ENCODE peak calls at places on chromosomes 3 and 15, in nine cellular contexts. G is thoracic aorta, V is stomach, Y is GM12865, K is astrocyte of the spinal cord, R is uterus, X is A549, U is psoas muscle, Z is WERI-Rb-1. C is an unnamed sample.

GRCh38 chr3:51958603-51959521 is 3.7 kb downstream of the GPR62 start:
- DNase-seq in U (no peak), K (no peak), X (no peak), Z (no peak), V (no peak), R (no peak), Y (no peak), G (no peak), C (no peak)

GRCh38 chr3:4907647-4908046 is 71.6 kb upstream of the BHLHE40 start:
- DNase-seq in Y (peak), K (no peak), V (no peak), X (no peak), U (no peak), Z (no peak), G (no peak), R (no peak), C (no peak)

GRCh38 chr3:151766454-151766853 is 32.7 kb downstream of the AADACL2 start:
- DNase-seq in V (no peak), R (no peak), X (peak), Z (no peak), Y (no peak), G (no peak), K (peak), U (no peak), C (peak)

GRCh38 chr15:89812126-89812846 is 2.4 kb downstream of the ANPEP start:
- DNase-seq in V (peak), G (no peak), X (no peak), Y (no peak), K (peak), U (peak), Z (no peak), R (no peak), C (peak)

GRCh38 chr3:143001034-143001368 is 369 bp upstream of the U2SURP start:
- DNase-seq in G (no peak), K (no peak), Z (no peak), X (no peak), U (peak), V (no peak), Y (peak), R (no peak), C (no peak)

GRCh38 chr15:50113187-50113505 is 5.9 kb downstream of the ATP8B4 start:
- DNase-seq in U (no peak), G (no peak), Z (no peak), X (no peak), Y (no peak), K (no peak), V (no peak), R (no peak), C (no peak)

GRCh38 chr15:100891316-100892012 is 11.8 kb downstream of the ALDH1A3 start:
- DNase-seq in G (no peak), K (no peak), X (no peak), U (no peak), Y (no peak), Z (no peak), R (no peak), V (peak), C (no peak)

GRCh38 chr3:44342191-44342790 is 3.7 kb downstream of the TCAIM start:
- DNase-seq in K (peak), G (no peak), U (no peak), Z (no peak), X (no peak), V (no peak), R (no peak), Y (no peak), C (peak)

GRCh38 chr3:190117995-190118394 is 2.7 kb downstream of the P3H2 start:
- DNase-seq in Z (no peak), V (no peak), U (no peak), G (no peak), X (no peak), Y (no peak), K (peak), R (no peak), C (no peak)

GRCh38 chr3:190121061-190121765 is 516 bp upstream of the P3H2 start:
- DNase-seq in Z (no peak), V (no peak), G (no peak), Y (no peak), R (no peak), X (no peak), U (no peak), K (no peak), C (no peak)

GRCh38 chr3:190122198-190122771 is 1.6 kb upstream of the P3H2 start:
- DNase-seq in R (no peak), X (no peak), G (no peak), Y (no peak), Z (no peak), K (peak), V (no peak), U (no peak), C (no peak)

GRCh38 chr3:190119734-190120133 is 963 bp downstream of the P3H2 start:
- DNase-seq in X (no peak), R (no peak), G (no peak), U (no peak), K (no peak), Z (no peak), V (no peak), Y (no peak), C (no peak)

DNA sequence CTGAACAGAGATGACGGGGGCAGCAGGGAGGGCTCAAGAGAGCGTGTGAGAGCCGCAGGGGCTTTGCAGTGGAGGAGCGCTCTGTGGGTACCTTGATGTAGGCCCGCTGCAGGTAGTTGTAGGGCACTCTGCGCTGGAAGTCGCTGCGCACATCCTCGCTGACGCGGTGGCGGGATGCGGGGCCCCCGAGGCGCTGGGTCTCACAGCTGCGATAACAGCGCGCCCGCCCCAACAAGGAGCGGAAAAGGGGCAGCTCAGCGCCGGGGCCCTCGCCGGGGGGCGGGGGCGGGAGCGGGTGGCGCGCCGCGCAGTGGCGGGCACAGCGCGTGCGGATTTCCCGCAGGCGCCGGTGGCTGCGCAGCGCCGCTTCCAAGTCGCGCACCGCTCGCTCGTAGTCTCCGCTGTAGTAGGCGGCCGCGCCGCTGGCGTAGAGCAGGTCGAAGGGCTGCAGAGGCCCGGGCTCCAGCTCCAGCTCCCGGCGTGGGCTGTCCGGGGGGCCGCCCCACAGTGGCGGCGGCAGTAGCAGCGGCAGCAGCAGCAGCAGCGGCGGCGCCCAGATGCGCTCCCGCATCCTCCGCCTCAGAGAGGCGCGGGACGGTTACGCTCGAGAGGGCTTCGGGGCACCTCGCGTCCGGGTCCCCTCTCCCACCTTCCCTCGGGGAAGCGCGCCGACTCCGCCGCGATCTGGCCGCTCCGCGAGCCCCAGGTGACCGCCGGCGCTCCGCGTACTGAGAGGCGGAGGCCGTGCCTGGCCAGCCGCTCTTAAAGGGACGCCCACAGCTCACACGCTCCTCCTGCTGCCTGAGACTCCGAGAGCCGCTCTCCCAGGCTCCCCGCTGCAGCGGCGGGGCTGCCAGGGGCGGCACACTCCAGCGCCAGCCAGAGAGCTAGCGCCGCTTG is at the start of gene P3H2:
- DNase-seq in X (peak), Y (peak), Z (peak), V (peak), G (peak), K (peak), U (peak), R (peak), C (peak)
- TF ChIP-seq CTCF in X (peak), Y (peak), Z (peak), V (no peak), G (peak), K (peak), U (peak), R (peak), C (peak)

DNA sequence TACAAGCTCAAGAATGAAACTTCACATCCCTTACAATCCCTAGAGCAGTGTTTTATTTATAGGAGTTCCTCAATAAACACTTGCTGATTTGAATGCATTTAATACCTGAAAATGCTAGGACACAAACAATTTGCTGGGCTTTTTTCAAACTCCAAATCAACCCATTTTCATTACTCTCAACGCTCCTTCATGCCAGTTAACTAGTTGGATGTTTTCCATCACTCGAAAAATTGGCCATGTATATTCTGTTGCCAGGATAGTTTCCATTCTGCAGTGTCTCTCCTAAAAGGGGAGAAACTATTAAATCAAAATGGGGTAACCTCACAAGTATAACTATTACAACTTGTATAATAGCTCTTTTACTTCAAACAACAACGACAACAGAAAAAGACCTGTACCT is 1.2 kb downstream of the GBE1 start:
- DNase-seq in V (no peak), G (no peak), R (no peak), Z (no peak), U (no peak), Y (no peak), K (no peak), X (no peak), C (no peak)
- H3K4me3 ChIP-seq in V (peak), G (peak), R (peak), Z (peak), U (peak), Y (peak), K (peak), X (peak), C (peak)

GRCh38 chr3:160707187-160707789 is 30.3 kb downstream of the ARL14 start:
- DNase-seq in X (peak), Z (peak), G (no peak), Y (peak), R (no peak), U (no peak), V (no peak), K (peak), C (peak)
- TF ChIP-seq CTCF in X (peak), Z (peak), G (peak), Y (peak), R (peak), U (peak), V (no peak), K (peak), C (peak)

DNA sequence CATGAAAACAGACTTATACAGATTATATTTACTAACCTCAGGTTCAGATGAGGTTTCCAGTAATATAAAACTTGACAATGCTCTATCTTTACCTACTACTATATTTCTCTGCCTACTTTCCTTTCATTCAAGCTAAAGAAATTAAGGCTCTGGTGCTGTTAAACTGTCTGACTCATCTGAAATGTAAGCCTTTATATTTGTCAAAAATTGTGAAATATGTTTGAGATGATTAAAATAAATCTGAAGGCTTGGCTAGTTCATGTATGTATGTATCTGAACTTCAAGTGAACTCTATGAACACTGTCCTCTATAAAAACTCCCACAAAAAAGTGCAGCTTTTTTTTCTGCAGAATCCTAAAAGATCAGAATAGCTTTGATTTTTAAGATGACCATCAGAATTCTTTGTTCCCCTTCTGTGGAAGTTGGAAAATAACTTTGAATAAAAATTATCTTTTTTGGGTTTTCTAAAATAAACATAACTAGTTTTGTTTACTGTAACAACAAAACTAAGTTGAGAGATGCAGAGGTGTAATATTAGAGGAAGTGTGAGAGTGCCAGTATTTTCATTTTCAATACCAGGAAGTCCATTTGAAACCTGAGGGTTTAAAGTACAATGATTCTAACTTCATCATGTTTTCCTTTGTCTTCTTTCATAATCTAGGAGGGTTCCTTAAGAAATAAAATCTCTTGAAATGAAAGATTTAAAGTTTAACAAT is 42.2 kb downstream of the ILDR1 start:
- DNase-seq in X (no peak), U (no peak), Z (no peak), G (no peak), R (no peak), Y (no peak), V (no peak), K (no peak), C (no peak)
- H3K4me3 ChIP-seq in X (no peak), U (no peak), Z (no peak), G (no peak), R (no peak), Y (no peak), V (no peak), K (no peak), C (no peak)

GRCh38 chr3:169060037-169060436 is 603.5 kb downstream of the MECOM start:
- DNase-seq in G (no peak), Y (no peak), U (no peak), V (no peak), K (no peak), X (no peak), Z (no peak), R (no peak), C (no peak)
- TF ChIP-seq CTCF in G (no peak), Y (no peak), U (no peak), V (no peak), K (no peak), X (no peak), Z (no peak), R (no peak), C (peak)

DNA sequence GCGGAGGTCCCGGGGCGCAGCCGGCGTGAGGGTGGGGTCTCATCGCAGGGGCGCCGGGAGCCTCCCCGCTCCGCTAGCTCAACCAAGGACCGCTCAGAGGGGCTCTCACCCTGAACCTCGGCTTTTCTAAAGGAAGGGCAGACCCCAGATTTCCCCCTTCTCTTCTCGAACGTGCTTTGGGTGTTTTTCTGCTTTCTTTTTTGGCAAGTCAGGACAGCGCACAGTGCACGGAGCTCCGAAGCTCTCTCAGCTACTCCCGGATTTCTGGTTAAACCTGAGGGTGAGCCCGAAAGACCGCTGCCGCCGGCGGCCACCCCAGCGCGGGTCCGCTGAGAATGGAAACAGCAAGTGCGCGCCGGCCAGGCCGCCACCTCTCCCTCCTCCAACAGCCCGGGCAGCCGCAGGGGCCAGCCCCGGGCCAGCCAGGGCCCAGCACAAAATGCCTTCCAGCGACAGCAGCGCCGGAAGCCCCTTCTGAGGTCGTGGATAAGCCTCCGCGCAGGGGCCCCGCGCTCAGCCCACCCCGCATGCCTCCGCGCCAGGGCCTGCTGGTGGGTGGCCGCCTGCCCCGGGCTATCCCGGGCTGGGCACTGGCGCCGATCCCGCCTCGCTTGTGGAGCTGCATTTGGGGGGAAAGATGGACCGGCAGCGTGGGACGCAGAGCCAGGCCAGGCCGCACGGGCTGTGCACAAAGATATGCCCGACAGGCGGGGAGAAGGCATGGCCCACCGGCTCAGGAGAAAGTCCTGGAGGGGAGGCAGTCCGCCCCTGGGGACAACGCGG is 8.2 kb upstream of the OCA2 start:
- DNase-seq in Z (no peak), Y (no peak), G (no peak), V (no peak), X (no peak), K (peak), R (no peak), U (no peak), C (peak)
- H3K4me3 ChIP-seq in Z (no peak), Y (peak), G (peak), V (peak), X (peak), K (peak), R (peak), U (peak), C (peak)

GRCh38 chr3:129162729-129163579 is 2.1 kb upstream of the ISY1 start:
- DNase-seq in Y (peak), U (no peak), G (no peak), K (no peak), Z (peak), R (no peak), V (no peak), X (no peak), C (peak)
- TF ChIP-seq CTCF in Y (peak), U (no peak), G (no peak), K (peak), Z (peak), R (no peak), V (no peak), X (no peak), C (peak)

GRCh38 chr3:141446737-141447136 is 40.1 kb upstream of the RASA2 start:
- DNase-seq in R (no peak), X (no peak), U (no peak), Y (no peak), K (no peak), Z (no peak), G (no peak), V (no peak), C (no peak)

GRCh38 chr3:141450727-141451378 is 36.0 kb upstream of the RASA2 start:
- DNase-seq in U (no peak), Z (peak), V (no peak), X (no peak), G (no peak), R (no peak), K (no peak), Y (no peak), C (no peak)

GRCh38 chr3:141447391-141447790 is 39.4 kb upstream of the RASA2 start:
- DNase-seq in Z (no peak), U (no peak), Y (no peak), X (no peak), K (no peak), R (no peak), V (no peak), G (no peak), C (no peak)

GRCh38 chr3:141449424-141449823 is 37.4 kb upstream of the RASA2 start:
- DNase-seq in V (no peak), Z (no peak), X (no peak), K (no peak), Y (no peak), G (no peak), U (no peak), R (no peak), C (no peak)

GRCh38 chr3:141448606-141449216 is 38.1 kb upstream of the RASA2 start:
- DNase-seq in U (no peak), G (no peak), R (no peak), Z (no peak), X (no peak), K (peak), Y (no peak), V (no peak), C (peak)
- H3K4me3 ChIP-seq in U (no peak), G (no peak), R (no peak), Z (no peak), X (no peak), K (no peak), Y (no peak), V (no peak), C (no peak)